ENCODE peak calls at places on chromosomes 7 and 10, in eight cellular contexts. L is NCI-H510A, V is GM04504, E is upper lobe of right lung, I is RPMI7951, G is foreskin fibroblast, N is NCI-H526 treated with DMSO at 0.1 percent for 48 hours, F is esophagus muscularis mucosa. H is an unnamed sample.

GRCh38 chr7:144656960-144657359 is 178.9 kb downstream of the TPK1 start:
- DNase-seq in L (no peak), V (no peak), E (no peak), I (no peak), G (no peak), N (no peak), F (no peak), H (no peak)

GRCh38 chr7:10106609-10107008 is 867.1 kb upstream of the PHF14 start:
- DNase-seq in L (no peak), V (no peak), E (no peak), I (no peak), G (no peak), N (no peak), F (no peak), H (no peak)

GRCh38 chr10:128543186-128543585 is 417.0 kb upstream of the MKI67 start:
- DNase-seq in L (no peak), V (no peak), E (no peak), I (no peak), G (no peak), N (no peak), F (no peak), H (no peak)

GRCh38 chr7:12518920-12519681 is 51.4 kb upstream of the SCIN start:
- DNase-seq in L (no peak), V (no peak), E (no peak), I (no peak), G (peak; percentile 22), N (no peak), F (no peak), H (no peak)

GRCh38 chr10:104127411-104127810 is 5.4 kb downstream of the SFR1 start:
- DNase-seq in L (no peak), V (no peak), E (no peak), I (peak; percentile 22), G (peak; percentile 27), N (no peak), F (no peak), H (no peak)

GRCh38 chr7:24406053-24406561 is 122.1 kb downstream of the NPY start:
- DNase-seq in L (no peak), V (no peak), E (no peak), I (no peak), G (no peak), N (peak; percentile 53), F (no peak), H (no peak)

GRCh38 chr10:67242531-67242930 is 316.7 kb downstream of the LRRTM3 start:
- DNase-seq in L (no peak), V (no peak), E (no peak), I (no peak), G (no peak), N (no peak), F (no peak), H (no peak)

GRCh38 chr10:100562806-100563293 is 27.1 kb downstream of the HIF1AN start:
- DNase-seq in L (no peak), V (peak; percentile 10), E (no peak), I (peak; percentile 38), G (peak; percentile 70), N (peak; percentile 23), F (no peak), H (no peak)

GRCh38 chr7:101125989-101126650 is 784 bp upstream of the SERPINE1 start:
- DNase-seq in L (no peak), V (no peak), E (peak; percentile 72), I (peak; percentile 99), G (peak; percentile 74), N (no peak), F (no peak), H (peak; percentile 89)

GRCh38 chr10:110433740-110434139 is 64.0 kb upstream of the DUSP5 start:
- DNase-seq in L (no peak), V (no peak), E (peak; percentile 58), I (no peak), G (no peak), N (no peak), F (no peak), H (no peak)

GRCh38 chr7:11858668-11859302 is 26.8 kb upstream of the THSD7A start:
- DNase-seq in L (no peak), V (no peak), E (no peak), I (no peak), G (no peak), N (no peak), F (no peak), H (no peak)

GRCh38 chr7:1917221-1918062 is 247.4 kb downstream of the ELFN1 start:
- DNase-seq in L (no peak), V (no peak), E (no peak), I (no peak), G (peak; percentile 26), N (no peak), F (no peak), H (no peak)

GRCh38 chr7:159022238-159022993 is 122.3 kb downstream of the VIPR2 start:
- DNase-seq in L (no peak), V (no peak), E (no peak), I (peak; percentile 39), G (no peak), N (no peak), F (no peak), H (no peak)

H was measured in coronary artery.